ENCODE peak calls at places on chromosomes 4 and X, in seven cellular contexts. A, L, P, T, C, X and V are unnamed samples.

GRCh38 chr4:107058828-107059227 is 22.7 kb upstream of the DKK2 start:
- DNase-seq in T (no peak), A (no peak), P (no peak), X (no peak), L (no peak), C (no peak), V (no peak)

GRCh38 chr4:38591617-38592337 is 72.2 kb upstream of the KLF3 start:
- DNase-seq in L (no peak), P (no peak), A (no peak), C (no peak), X (no peak), T (peak), V (no peak)

GRCh38 chr4:161498155-161498554 is 665.6 kb downstream of the FSTL5 start:
- DNase-seq in A (no peak), P (no peak), T (no peak), C (no peak), L (no peak), X (no peak), V (no peak)

GRCh38 chr4:118586357-118586790 is 98.8 kb upstream of the METTL14 start:
- DNase-seq in L (no peak), X (no peak), T (no peak), A (no peak), P (no peak), C (no peak), V (no peak)

GRCh38 chrX:17990542-17990941 is 129.4 kb upstream of the RAI2 start:
- DNase-seq in T (no peak), X (no peak), C (no peak), P (no peak), A (no peak), L (no peak), V (no peak)

GRCh38 chr4:2911868-2912267 is 51.3 kb downstream of the NOP14 start:
- DNase-seq in C (no peak), T (no peak), A (no peak), P (no peak), L (no peak), X (no peak), V (no peak)

GRCh38 chr4:138838251-138838650 is 177.3 kb upstream of the NOCT start:
- DNase-seq in P (no peak), C (no peak), A (no peak), L (no peak), X (no peak), T (no peak), V (no peak)

GRCh38 chrX:145041486-145041885 is 205.8 kb upstream of the SPANXN1 start:
- DNase-seq in X (no peak), L (no peak), C (no peak), P (no peak), A (no peak), T (no peak), V (no peak)

GRCh38 chrX:75156537-75156945 is 458 bp upstream of the ABCB7 start:
- DNase-seq in C (no peak), P (no peak), L (peak), A (no peak), X (no peak), T (peak), V (peak)

GRCh38 chrX:39665830-39666518 is 431.8 kb downstream of the BCOR start:
- DNase-seq in X (no peak), A (no peak), T (no peak), P (no peak), C (no peak), L (peak), V (no peak)

GRCh38 chr4:119035941-119036737 is 99.5 kb upstream of the MYOZ2 start:
- DNase-seq in X (no peak), T (no peak), L (peak), P (no peak), C (no peak), A (no peak), V (no peak)

GRCh38 chr4:127012549-127012948 is 620.2 kb upstream of the INTU start:
- DNase-seq in C (no peak), X (no peak), A (no peak), L (peak), P (no peak), T (peak), V (no peak)

GRCh38 chrX:33149580-33149979 is 61.8 kb downstream of the DMD start:
- DNase-seq in C (no peak), X (no peak), L (no peak), A (no peak), T (no peak), P (no peak), V (no peak)

GRCh38 chr4:79298027-79298426 is 27.8 kb downstream of the NAA11 start:
- DNase-seq in A (no peak), C (no peak), P (no peak), L (no peak), X (no peak), T (no peak), V (no peak)

GRCh38 chr4:81459233-81459632 is 12.5 kb downstream of the RASGEF1B start:
- DNase-seq in A (no peak), C (no peak), P (no peak), L (no peak), T (no peak), X (no peak), V (no peak)

GRCh38 chrX:43313035-43313434 is 343.1 kb upstream of the MAOA start:
- DNase-seq in C (no peak), A (no peak), P (no peak), T (no peak), X (no peak), L (no peak), V (no peak)

GRCh38 chr4:118280501-118281218 is 72.1 kb downstream of the PRSS12 start:
- DNase-seq in T (peak), A (no peak), C (peak), L (peak), P (peak), X (peak), V (peak)

GRCh38 chr4:13633671-13634070 is 6.1 kb upstream of the BOD1L1 start:
- DNase-seq in X (no peak), A (no peak), C (no peak), T (peak), L (no peak), P (no peak), V (no peak)

GRCh38 chr4:39636786-39637185 is 1.9 kb downstream of the SMIM14 start:
- DNase-seq in L (peak), C (no peak), A (no peak), T (peak), P (no peak), X (no peak), V (no peak)

GRCh38 chr4:117334451-117335188 is 249.2 kb upstream of the TRAM1L1 start:
- DNase-seq in C (no peak), P (no peak), X (no peak), A (no peak), T (no peak), L (no peak), V (no peak)

GRCh38 chr4:103853627-103854026 is 133.8 kb upstream of the TACR3 start:
- DNase-seq in X (no peak), P (no peak), T (no peak), L (no peak), C (no peak), A (no peak), V (peak)

GRCh38 chr4:123744664-123745290 is 348.2 kb downstream of the SPRY1 start:
- DNase-seq in C (no peak), X (no peak), P (no peak), L (peak), T (no peak), A (no peak), V (no peak)

GRCh38 chr4:174749091-174749490 is 80.0 kb downstream of the GLRA3 start:
- DNase-seq in L (no peak), T (no peak), A (no peak), P (no peak), X (no peak), C (no peak), V (no peak)

GRCh38 chrX:66200855-66201795 is 37.1 kb downstream of the HEPH start:
- DNase-seq in L (peak), A (no peak), T (peak), X (no peak), C (no peak), P (no peak), V (no peak)

GRCh38 chrX:153984351-153985178 is 12.0 kb downstream of the TMEM187 start:
- DNase-seq in L (no peak), A (no peak), T (no peak), P (no peak), C (no peak), X (no peak), V (no peak)

GRCh38 chrX:153983321-153983729 is 10.8 kb downstream of the TMEM187 start:
- DNase-seq in L (no peak), P (no peak), T (no peak), A (no peak), X (peak), C (no peak), V (no peak)

GRCh38 chrX:153981771-153982533 is 9.4 kb downstream of the TMEM187 start:
- DNase-seq in P (no peak), C (no peak), T (no peak), A (no peak), L (no peak), X (no peak), V (no peak)

GRCh38 chrX:153981231-153981630 is 8.7 kb downstream of the TMEM187 start:
- DNase-seq in L (no peak), A (no peak), T (no peak), C (no peak), P (no peak), X (no peak), V (no peak)
- H2BK120ac ChIP-seq in L (no peak), A (no peak), T (no peak), C (no peak), P (no peak), X (no peak), V (no peak)

GRCh38 chrX:129983575-129984131 is 1.2 kb downstream of the BCORL1 start:
- DNase-seq in A (no peak), P (peak), X (no peak), L (no peak), T (no peak), C (no peak), V (no peak)
- H2BK5ac ChIP-seq in A (no peak), P (no peak), X (no peak), L (no peak), T (no peak), C (no peak), V (no peak)

GRCh38 chrX:79361192-79361870 is 5.8 kb downstream of the ITM2A start:
- DNase-seq in L (no peak), C (no peak), X (no peak), T (no peak), A (no peak), P (no peak), V (no peak)
- H2BK120ac ChIP-seq in L (no peak), C (no peak), X (no peak), T (no peak), A (no peak), P (no peak), V (no peak)

GRCh38 chrX:128425546-128425945 is 373.3 kb upstream of the ACTRT1 start:
- DNase-seq in P (no peak), A (no peak), X (no peak), L (no peak), T (no peak), C (no peak), V (no peak)
- H2BK5ac ChIP-seq in P (no peak), A (no peak), X (no peak), L (no peak), T (no peak), C (no peak), V (no peak)

DNA sequence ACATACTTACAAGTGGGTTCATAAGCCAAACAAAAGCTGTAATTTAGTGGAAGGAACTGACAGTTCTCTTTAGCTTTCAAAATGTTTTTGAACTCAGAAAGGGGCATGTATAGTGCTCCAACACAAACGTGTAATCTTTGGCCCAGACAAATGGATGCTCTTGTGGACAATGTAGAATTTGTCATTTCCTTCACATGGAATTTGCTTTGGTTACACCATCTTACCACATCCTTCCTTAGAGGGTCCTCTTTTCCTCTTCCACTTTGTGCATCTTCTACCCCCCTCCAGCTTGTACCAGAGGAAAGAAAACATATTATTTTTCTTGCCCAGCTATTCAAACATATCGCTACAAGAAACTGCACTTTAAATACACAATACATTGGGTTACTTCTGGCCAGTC is 42.4 kb downstream of the MEPE start:
- DNase-seq in C (no peak), L (no peak), P (no peak), T (no peak), X (no peak), A (no peak), V (no peak)
- H2BK120ac ChIP-seq in C (no peak), L (no peak), P (no peak), T (no peak), X (no peak), A (no peak), V (no peak)